ENCODE peak calls at places on chromosomes 5 and 9, in ten cellular contexts. V is neural progenitor cell, E is upper lobe of right lung, Z is psoas muscle, N is heart right ventricle, I is breast epithelium, B is lower leg skin, F is sigmoid colon, W is spleen, L is endothelial cell of umbilical vein. S is an unnamed sample.

GRCh38 chr5:65835191-65835590 is 91.2 kb upstream of the ERBIN start:
- DNase-seq in V (no peak), E (no peak), Z (no peak), N (no peak), I (no peak), B (no peak), F (no peak), W (no peak), L (no peak), S (no peak)

GRCh38 chr5:13946111-13946510 is 1.6 kb upstream of the DNAH5 start:
- DNase-seq in V (no peak), E (no peak), Z (no peak), N (no peak), I (peak; percentile 67), B (peak; percentile 26), F (no peak), W (no peak), L (no peak), S (no peak)

GRCh38 chr5:68460147-68460760 is 244.7 kb downstream of the PIK3R1 start:
- DNase-seq in V (peak; percentile 62), E (no peak), Z (no peak), N (peak; percentile 57), I (no peak), B (peak; percentile 44), F (no peak), W (no peak), L (peak; percentile 76), S (no peak)

GRCh38 chr9:93960221-93960970 is 5.2 kb upstream of the BARX1 start:
- DNase-seq in V (peak; percentile 69), E (peak; percentile 67), Z (no peak), N (no peak), I (no peak), B (no peak), F (peak; percentile 64), W (no peak), L (no peak), S (no peak)

GRCh38 chr9:78307360-78307759 is 10.4 kb downstream of the PSAT1 start:
- DNase-seq in V (no peak), E (no peak), Z (no peak), N (no peak), I (no peak), B (no peak), F (no peak), W (no peak), L (no peak), S (no peak)

GRCh38 chr9:111186021-111186420 is 144.0 kb downstream of the OR2K2 start:
- DNase-seq in V (no peak), E (no peak), Z (no peak), N (no peak), I (no peak), B (no peak), F (no peak), W (no peak), L (no peak), S (no peak)

GRCh38 chr5:170534177-170534576 is 30.4 kb downstream of the KCNIP1 start:
- DNase-seq in V (no peak), E (no peak), Z (no peak), N (no peak), I (no peak), B (no peak), F (peak; percentile 7), W (no peak), L (no peak), S (no peak)

GRCh38 chr9:70470050-70471015 is 55.9 kb upstream of the KLF9 start:
- DNase-seq in V (no peak), E (no peak), Z (no peak), N (peak; percentile 78), I (no peak), B (peak; percentile 59), F (no peak), W (no peak), L (peak; percentile 36), S (no peak)

GRCh38 chr5:105878402-105878801 is 1792.3 kb downstream of the EFNA5 start:
- DNase-seq in V (no peak), E (no peak), Z (no peak), N (no peak), I (no peak), B (no peak), F (no peak), W (no peak), L (no peak), S (no peak)

GRCh38 chr5:147857302-147858129 is 21.0 kb upstream of the SCGB3A2 start:
- DNase-seq in V (peak; percentile 73), E (no peak), Z (no peak), N (peak; percentile 42), I (peak; percentile 51), B (peak; percentile 65), F (peak; percentile 70), W (no peak), L (peak; percentile 76), S (no peak)

GRCh38 chr9:83701769-83702168 is 6.0 kb downstream of the UBQLN1 start:
- DNase-seq in V (no peak), E (no peak), Z (no peak), N (no peak), I (no peak), B (no peak), F (no peak), W (no peak), L (peak; percentile 88), S (no peak)

GRCh38 chr9:126295936-126296600 is 30.6 kb upstream of the MVB12B start:
- DNase-seq in V (no peak), E (no peak), Z (no peak), N (no peak), I (no peak), B (no peak), F (no peak), W (no peak), L (no peak), S (no peak)

GRCh38 chr9:5509573-5509972 is 758 bp upstream of the PDCD1LG2 start:
- DNase-seq in V (no peak), E (no peak), Z (no peak), N (no peak), I (no peak), B (no peak), F (no peak), W (no peak), L (peak; percentile 91), S (no peak)
- H3K4me3 ChIP-seq in V (no peak overlapping the region), E (no peak overlapping the region), Z (no peak overlapping the region), N (no peak overlapping the region), I (no peak overlapping the region), B (no peak overlapping the region), F (peak overlapping the region; percentile 20), W (no peak overlapping the region), L (peak overlapping the region; percentile 49), S (no peak overlapping the region)

DNA sequence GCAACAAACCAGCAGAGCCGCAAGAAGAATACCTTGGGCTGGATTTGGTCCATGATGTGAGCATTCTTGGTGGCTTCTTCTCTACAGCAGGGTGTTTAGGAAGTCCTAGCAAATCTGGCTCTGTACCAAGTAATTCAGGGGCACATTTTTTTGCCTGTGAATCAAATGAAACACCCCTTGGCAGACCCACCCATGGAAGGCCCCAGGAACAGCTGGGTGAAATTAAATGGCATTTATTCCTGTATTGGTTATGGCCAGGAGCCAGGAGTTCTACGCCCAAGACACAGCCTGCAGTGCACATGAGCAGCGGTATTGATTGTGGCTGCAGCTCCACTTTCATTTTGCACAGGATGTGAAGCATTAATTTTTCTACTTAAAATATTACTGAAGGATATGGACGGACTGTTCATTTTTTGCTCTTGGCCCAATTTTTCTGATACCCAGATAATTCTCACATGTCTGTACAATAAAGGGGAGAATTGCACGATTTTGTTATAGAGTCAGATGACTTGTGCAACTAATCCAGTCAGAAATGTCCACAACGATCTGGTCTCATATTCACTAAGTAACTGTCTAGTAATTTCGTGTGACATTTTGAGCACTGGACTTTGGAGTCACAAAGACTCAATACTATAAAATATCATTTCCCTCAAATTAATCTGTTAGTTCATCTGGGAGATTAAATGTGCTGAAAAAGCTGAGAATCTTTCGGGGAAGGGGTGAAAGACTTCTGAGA is 120.7 kb upstream of the APC start:
- DNase-seq in V (no peak), E (no peak), Z (no peak), N (no peak), I (no peak), B (no peak), F (no peak), W (no peak), L (no peak), S (no peak)
- H3K4me3 ChIP-seq in V (no peak overlapping the region), E (no peak overlapping the region), Z (no peak overlapping the region), N (no peak overlapping the region), I (no peak overlapping the region), B (no peak overlapping the region), F (no peak overlapping the region), W (no peak overlapping the region), L (no peak overlapping the region), S (no peak overlapping the region)

GRCh38 chr5:179275381-179275878 is 69.8 kb downstream of the ADAMTS2 start:
- DNase-seq in V (no peak), E (no peak), Z (peak; percentile 32), N (no peak), I (no peak), B (no peak), F (no peak), W (no peak), L (no peak), S (no peak)
- H3K4me3 ChIP-seq in V (no peak overlapping the region), E (no peak overlapping the region), Z (no peak overlapping the region), N (no peak overlapping the region), I (peak overlapping the region; percentile 41), B (no peak overlapping the region), F (no peak overlapping the region), W (no peak overlapping the region), L (no peak overlapping the region), S (no peak overlapping the region)

DNA sequence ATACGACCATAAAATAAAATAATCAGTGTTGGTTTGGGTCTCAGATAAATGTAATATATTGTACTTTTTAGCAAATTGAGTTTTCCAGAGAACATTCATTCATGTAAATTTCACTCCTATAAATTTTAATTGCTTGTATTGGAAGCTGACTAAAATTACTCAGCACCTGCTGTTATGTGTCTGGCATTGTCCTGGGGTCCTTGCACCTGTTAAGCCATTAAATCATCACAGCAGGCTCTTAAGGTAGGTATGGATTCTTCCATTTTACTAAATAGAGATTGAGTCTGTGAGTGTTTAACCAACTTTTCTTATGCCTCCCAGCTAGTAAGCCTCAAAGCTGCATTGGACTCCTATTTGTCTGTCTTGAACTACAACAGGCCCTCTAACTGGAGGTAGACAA is 78.8 kb downstream of the PARP8 start:
- DNase-seq in V (no peak), E (no peak), Z (no peak), N (no peak), I (no peak), B (no peak), F (no peak), W (no peak), L (no peak), S (no peak)
- H3K4me3 ChIP-seq in V (no peak overlapping the region), E (peak overlapping the region; percentile 45), Z (peak overlapping the region; percentile 40), N (peak overlapping the region; percentile 37), I (peak overlapping the region; percentile 34), B (no peak overlapping the region), F (peak overlapping the region; percentile 34), W (no peak overlapping the region), L (no peak overlapping the region), S (no peak overlapping the region)

DNA sequence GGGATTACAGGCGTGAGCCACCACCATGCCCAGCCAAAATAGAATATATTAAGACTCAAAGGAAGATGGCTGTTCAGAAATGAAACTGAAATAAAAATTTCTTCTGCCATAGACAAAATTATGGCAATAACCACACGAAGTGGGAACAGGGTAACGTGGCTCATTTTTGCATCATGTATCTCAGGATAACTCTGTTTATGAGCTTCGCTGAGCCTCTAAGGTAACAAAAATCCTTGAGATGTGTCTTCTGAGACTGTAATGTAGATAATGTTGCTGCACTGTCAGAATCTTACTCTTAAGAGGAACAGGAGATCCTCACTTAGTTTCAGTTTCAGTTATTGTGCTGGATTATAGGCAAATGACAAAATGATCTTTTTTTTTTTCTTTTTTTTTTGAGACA is 153.8 kb downstream of the GOLPH3 start:
- DNase-seq in V (no peak), E (no peak), Z (no peak), N (no peak), I (no peak), B (no peak), F (no peak), W (no peak), L (no peak), S (no peak)
- H3K4me3 ChIP-seq in V (no peak overlapping the region), E (peak overlapping the region; percentile 17), Z (no peak overlapping the region), N (no peak overlapping the region), I (no peak overlapping the region), B (no peak overlapping the region), F (no peak overlapping the region), W (no peak overlapping the region), L (no peak overlapping the region), S (peak overlapping the region; percentile 31)

S was measured in esophagus squamous epithelium.